ENCODE peak calls at places on chromosomes 1 and 21, in eight cellular contexts. C is AG04450, U is fibroblast of the aortic adventitia, T is NB4, F is mucosa of descending colon, B is prostate gland, G is PC-9, E is breast epithelium. V is an unnamed sample.

GRCh38 chr1:218676991-218677390 is 331.9 kb downstream of the TGFB2 start:
- DNase-seq in C (no peak), U (no peak), T (no peak), F (no peak), B (no peak), G (no peak), E (no peak), V (no peak)

GRCh38 chr1:247113094-247113497 is 8.9 kb upstream of the ZNF669 start:
- DNase-seq in C (no peak), U (peak), T (no peak), F (no peak), B (no peak), G (no peak), E (no peak), V (peak)

GRCh38 chr1:145978477-145978859 is 14.0 kb downstream of the POLR3GL start:
- DNase-seq in C (no peak), U (no peak), T (no peak), F (no peak), B (no peak), G (peak), E (no peak), V (no peak)

GRCh38 chr1:95287078-95287477 is 53.1 kb downstream of the RWDD3 start:
- DNase-seq in C (no peak), U (no peak), T (peak), F (no peak), B (no peak), G (no peak), E (no peak), V (peak)

GRCh38 chr1:235416662-235417049 is 49.4 kb downstream of the TBCE start:
- DNase-seq in C (no peak), U (peak), T (no peak), F (no peak), B (no peak), G (peak), E (no peak), V (peak)

GRCh38 chr1:11279152-11279551 is 6.2 kb downstream of the UBIAD1 start:
- DNase-seq in C (no peak), U (no peak), T (no peak), F (no peak), B (no peak), G (no peak), E (no peak), V (no peak)

GRCh38 chr1:225670806-225671733 is 18.1 kb upstream of the ENAH start:
- DNase-seq in C (no peak), U (peak), T (no peak), F (no peak), B (no peak), G (no peak), E (no peak), V (no peak)

GRCh38 chr1:95013948-95014574 is 58.7 kb downstream of the ALG14 start:
- DNase-seq in C (no peak), U (no peak), T (no peak), F (no peak), B (no peak), G (no peak), E (no peak), V (no peak)

GRCh38 chr21:43777953-43778352 is 1.8 kb upstream of the CSTB start:
- DNase-seq in C (no peak), U (no peak), T (no peak), F (no peak), B (no peak), G (no peak), E (no peak), V (no peak)

GRCh38 chr21:18248171-18248570 is 3.5 kb downstream of the CHODL start:
- DNase-seq in C (no peak), U (no peak), T (no peak), F (no peak), B (no peak), G (no peak), E (no peak), V (no peak)

GRCh38 chr21:18249542-18250152 is 5.0 kb downstream of the CHODL start:
- DNase-seq in C (no peak), U (no peak), T (no peak), F (no peak), B (no peak), G (no peak), E (no peak), V (no peak)

GRCh38 chr21:18244721-18245486 is at the start of gene CHODL:
- DNase-seq in C (no peak), U (no peak), T (no peak), F (peak), B (no peak), G (no peak), E (no peak), V (no peak)

GRCh38 chr21:18251065-18251464 is 6.4 kb downstream of the CHODL start:
- DNase-seq in C (no peak), U (no peak), T (no peak), F (no peak), B (no peak), G (no peak), E (no peak), V (no peak)

GRCh38 chr21:18245493-18245967 is 897 bp downstream of the CHODL start:
- DNase-seq in C (no peak), U (no peak), T (no peak), F (peak), B (no peak), G (no peak), E (no peak), V (no peak)
- H3K4me3 ChIP-seq in C (no peak), U (no peak), T (no peak), F (no peak), B (peak), G (no peak), E (peak), V (no peak)

GRCh38 chr1:160062134-160062533 is 7.8 kb downstream of the KCNJ10 start:
- DNase-seq in C (no peak), U (no peak), T (no peak), F (no peak), B (no peak), G (no peak), E (no peak), V (no peak)

GRCh38 chr1:160058087-160058486 is 11.9 kb downstream of the KCNJ10 start:
- DNase-seq in C (no peak), U (no peak), T (no peak), F (no peak), B (no peak), G (no peak), E (no peak), V (peak)

GRCh38 chr1:160064746-160065145 is 5.2 kb downstream of the KCNJ10 start:
- DNase-seq in C (no peak), U (no peak), T (no peak), F (no peak), B (no peak), G (no peak), E (no peak), V (no peak)

GRCh38 chr1:160064164-160064563 is 5.8 kb downstream of the KCNJ10 start:
- DNase-seq in C (no peak), U (no peak), T (no peak), F (no peak), B (no peak), G (no peak), E (no peak), V (no peak)

DNA sequence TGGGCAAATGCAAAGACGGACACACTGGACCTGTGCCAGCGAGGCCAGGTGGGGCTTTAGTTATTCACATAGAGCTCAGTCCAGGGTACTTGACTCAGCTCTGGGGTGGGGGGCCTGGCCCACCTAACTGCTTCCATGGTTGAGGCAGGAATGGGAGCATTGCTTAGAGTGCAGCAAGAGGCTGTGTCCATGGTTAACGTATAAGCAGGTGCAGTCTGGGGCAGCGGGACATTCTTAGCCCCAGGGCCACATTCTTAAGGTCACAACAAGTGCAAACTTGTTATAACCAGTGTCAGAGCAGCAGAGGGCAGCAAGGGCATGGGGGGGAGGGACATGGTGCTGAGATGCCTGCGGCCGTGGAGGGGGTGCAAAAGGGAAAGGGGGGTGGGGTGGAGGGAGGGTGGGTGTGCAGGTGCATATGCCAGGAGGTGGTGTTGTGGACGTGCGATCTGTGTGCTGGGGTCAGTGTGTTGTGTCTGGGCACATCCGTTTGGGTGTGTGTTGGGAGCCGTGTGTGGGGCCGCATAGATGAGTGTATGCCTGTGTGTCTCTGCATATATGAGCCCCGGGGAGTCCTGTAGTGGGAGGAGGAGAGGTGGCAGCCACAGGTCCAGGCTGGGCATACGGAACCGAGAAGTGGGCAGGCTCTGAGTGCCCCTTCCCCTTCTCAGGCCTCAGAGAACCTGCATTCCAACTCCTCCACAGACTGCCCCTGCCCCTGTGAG is 8.4 kb downstream of the KCNJ10 start:
- DNase-seq in C (no peak), U (no peak), T (no peak), F (no peak), B (no peak), G (no peak), E (no peak), V (peak)
- TF ChIP-seq CTCF in C (no peak), U (no peak), T (no peak), F (no peak), B (no peak), G (no peak), E (no peak), V (no peak)

GRCh38 chr1:40392206-40392605 is 18.7 kb downstream of the SMAP2 start:
- DNase-seq in C (no peak), U (peak), T (no peak), F (no peak), B (no peak), G (no peak), E (no peak), V (peak)

GRCh38 chr1:40391688-40392145 is 18.2 kb downstream of the SMAP2 start:
- DNase-seq in C (no peak), U (no peak), T (no peak), F (no peak), B (no peak), G (peak), E (no peak), V (peak)

GRCh38 chr1:40390857-40391256 is 17.3 kb downstream of the SMAP2 start:
- DNase-seq in C (no peak), U (no peak), T (no peak), F (no peak), B (no peak), G (no peak), E (no peak), V (no peak)

GRCh38 chr1:40389234-40389815 is 15.8 kb downstream of the SMAP2 start:
- DNase-seq in C (no peak), U (no peak), T (no peak), F (no peak), B (no peak), G (no peak), E (no peak), V (no peak)

GRCh38 chr1:40389871-40390560 is 16.5 kb downstream of the SMAP2 start:
- DNase-seq in C (peak), U (peak), T (no peak), F (no peak), B (no peak), G (no peak), E (no peak), V (no peak)
- H3K4me3 ChIP-seq in C (no peak), U (no peak), T (no peak), F (no peak), B (no peak), G (no peak), E (no peak), V (no peak)

DNA sequence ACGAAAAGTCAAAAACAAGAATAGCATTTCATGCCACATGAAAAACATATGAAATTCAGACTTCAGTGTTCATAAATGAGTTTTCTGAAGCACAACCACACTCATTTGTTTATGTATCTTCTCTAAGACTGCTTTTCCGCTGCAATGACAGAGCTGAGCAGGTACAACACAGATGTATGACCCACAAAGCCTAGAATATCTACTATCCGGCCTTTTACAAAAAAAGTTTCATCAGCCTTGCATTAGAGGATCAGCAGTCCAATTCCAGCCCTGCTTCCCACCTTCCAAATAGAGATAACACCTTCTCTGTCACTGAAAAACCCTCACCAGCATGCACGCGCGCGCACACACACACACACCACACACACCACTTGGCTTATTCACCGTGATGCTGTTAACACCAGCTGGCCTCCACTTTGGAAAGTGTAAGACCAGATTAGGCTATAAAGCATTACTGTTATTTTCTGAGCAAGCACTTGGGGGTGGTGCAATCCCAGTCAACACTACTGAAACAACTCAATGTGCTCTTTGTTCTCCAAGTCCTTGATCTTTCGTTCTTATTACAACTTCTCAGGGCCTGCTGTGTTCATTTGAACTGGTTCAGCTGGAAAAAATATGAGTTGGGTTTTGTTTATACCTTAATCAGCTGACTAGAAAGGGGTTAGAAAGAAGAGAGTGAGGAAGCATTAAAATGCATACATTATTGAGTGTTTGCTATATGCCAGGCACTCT is 90.0 kb downstream of the GLUL start:
- DNase-seq in C (no peak), U (peak), T (peak), F (no peak), B (peak), G (peak), E (no peak), V (peak)
- TF ChIP-seq CTCF in C (no peak), U (no peak), T (no peak), F (no peak), B (no peak), G (no peak), E (no peak), V (no peak)

GRCh38 chr21:45454924-45455315 is 50.0 kb downstream of the COL18A1 start:
- DNase-seq in C (no peak), U (peak), T (no peak), F (peak), B (no peak), G (no peak), E (no peak), V (no peak)
- H3K4me3 ChIP-seq in C (peak), U (peak), T (no peak), F (no peak), B (peak), G (no peak), E (peak), V (no peak)

GRCh38 chr1:109617291-109617801 is 2.1 kb downstream of the GNAT2 start:
- DNase-seq in C (peak), U (peak), T (peak), F (no peak), B (no peak), G (peak), E (no peak), V (peak)
- TF ChIP-seq CTCF in C (no peak), U (no peak), T (no peak), F (no peak), B (no peak), G (peak), E (no peak), V (peak)

GRCh38 chr1:45359882-45360513 is 19.8 kb upstream of the MUTYH start:
- DNase-seq in C (peak), U (peak), T (peak), F (no peak), B (peak), G (peak), E (no peak), V (peak)
- H3K4me3 ChIP-seq in C (no peak), U (no peak), T (no peak), F (no peak), B (no peak), G (no peak), E (peak), V (no peak)

GRCh38 chr1:70034403-70034802 is 171.0 kb downstream of the LRRC40 start:
- DNase-seq in C (peak), U (peak), T (peak), F (no peak), B (no peak), G (no peak), E (no peak), V (peak)
- TF ChIP-seq CTCF in C (peak), U (peak), T (no peak), F (no peak), B (no peak), G (no peak), E (no peak), V (peak)

GRCh38 chr1:154502742-154503111 is 515 bp upstream of the SHE start:
- DNase-seq in C (no peak), U (no peak), T (no peak), F (no peak), B (no peak), G (no peak), E (no peak), V (no peak)
- H3K4me3 ChIP-seq in C (no peak), U (no peak), T (no peak), F (no peak), B (no peak), G (no peak), E (peak), V (no peak)